ENCODE peak calls at places on chromosomes 1 and 21, in nine cellular contexts. G is neural progenitor cell, J is fibroblast of lung, W is trophoblast cell, V is neuronal stem cell, C is PC-9, B is MM.1S, O is H1, S is OCI-LY7. N is an unnamed sample.

GRCh38 chr1:1169429-1170214 is 4.1 kb upstream of the TTLL10 start:
- DNase-seq in G (no peak), J (no peak), W (no peak), V (no peak), C (no peak), B (no peak), O (peak), S (no peak), N (no peak)

GRCh38 chr21:30104246-30104645 is 62.4 kb downstream of the CLDN17 start:
- DNase-seq in G (no peak), J (no peak), W (peak), V (no peak), C (no peak), B (no peak), O (no peak), S (no peak), N (no peak)

GRCh38 chr1:246907472-246907871 is 24.3 kb downstream of the AHCTF1 start:
- DNase-seq in G (peak), J (peak), W (no peak), V (no peak), C (no peak), B (peak), O (no peak), S (peak), N (peak)

GRCh38 chr21:45539046-45539795 is 3.0 kb downstream of the SLC19A1 start:
- DNase-seq in G (no peak), J (no peak), W (no peak), V (no peak), C (no peak), B (no peak), O (peak), S (no peak), N (no peak)

GRCh38 chr1:234768171-234768568 is 158.2 kb upstream of the IRF2BP2 start:
- DNase-seq in G (no peak), J (no peak), W (no peak), V (no peak), C (no peak), B (no peak), O (no peak), S (no peak), N (peak)

GRCh38 chr1:208933984-208934525 is 649.5 kb upstream of the CAMK1G start:
- DNase-seq in G (no peak), J (no peak), W (no peak), V (no peak), C (no peak), B (no peak), O (no peak), S (no peak), N (no peak)

GRCh38 chr1:199399996-199400714 is 627.4 kb upstream of the NR5A2 start:
- DNase-seq in G (no peak), J (no peak), W (no peak), V (no peak), C (no peak), B (peak), O (no peak), S (peak), N (no peak)

GRCh38 chr1:200038987-200039848 is 11.7 kb downstream of the NR5A2 start:
- DNase-seq in G (peak), J (peak), W (no peak), V (peak), C (peak), B (peak), O (peak), S (peak), N (peak)

GRCh38 chr1:58812926-58813325 is 29.1 kb upstream of the JUN start:
- DNase-seq in G (no peak), J (no peak), W (no peak), V (no peak), C (no peak), B (no peak), O (no peak), S (no peak), N (no peak)

DNA sequence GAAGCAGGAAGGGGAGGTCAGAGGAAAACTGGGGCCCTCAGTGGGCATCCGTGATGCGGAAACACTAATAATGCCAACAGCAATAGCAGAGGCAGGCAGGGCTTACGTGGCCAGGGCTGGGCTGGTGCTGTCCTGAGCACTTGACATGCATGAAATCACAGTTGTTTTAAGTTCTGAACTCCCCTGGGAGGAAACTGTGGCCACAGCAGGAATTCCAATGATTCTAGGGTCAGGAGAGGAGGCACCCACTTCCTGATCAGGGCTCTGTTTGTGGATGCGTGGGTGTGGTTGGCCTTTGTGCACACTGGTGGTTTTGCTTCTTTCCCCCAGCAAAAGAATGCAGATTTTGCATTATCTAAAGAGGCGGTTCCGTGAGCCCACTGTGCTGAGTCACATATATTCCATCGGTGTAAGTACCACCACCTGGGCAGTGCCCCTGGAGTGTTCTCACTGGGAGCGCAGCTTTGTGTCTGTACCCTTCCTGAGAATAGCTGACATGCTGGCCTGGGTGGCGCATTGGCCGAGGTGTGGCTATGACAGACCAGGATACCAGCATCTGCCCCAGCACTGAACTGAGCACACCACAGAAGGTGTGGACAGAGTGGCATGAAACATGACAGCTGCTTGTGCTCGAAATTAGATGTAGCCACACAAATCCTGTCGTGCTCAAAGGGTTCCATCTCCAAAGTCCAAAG is 71.0 kb downstream of the PDE9A start:
- DNase-seq in G (no peak), J (peak), W (no peak), V (no peak), C (peak), B (no peak), O (no peak), S (no peak), N (peak)
- H3K4me2 ChIP-seq in G (no peak), J (no peak), W (peak), V (no peak), C (peak), B (no peak), O (no peak), S (no peak), N (no peak)

GRCh38 chr1:119773711-119774241 is 5.1 kb upstream of the HMGCS2 start:
- DNase-seq in G (peak), J (peak), W (no peak), V (peak), C (no peak), B (no peak), O (no peak), S (no peak), N (no peak)
- H3K4me2 ChIP-seq in G (peak), J (no peak), W (peak), V (peak), C (peak), B (no peak), O (peak), S (no peak), N (peak)

GRCh38 chr1:5141750-5142149 is 487.3 kb downstream of the AJAP1 start:
- DNase-seq in G (no peak), J (no peak), W (no peak), V (no peak), C (no peak), B (no peak), O (no peak), S (no peak), N (no peak)

GRCh38 chr1:5140962-5141361 is 486.6 kb downstream of the AJAP1 start:
- DNase-seq in G (no peak), J (no peak), W (no peak), V (no peak), C (no peak), B (no peak), O (no peak), S (no peak), N (peak)

GRCh38 chr1:5142389-5142788 is 488.0 kb downstream of the AJAP1 start:
- DNase-seq in G (no peak), J (no peak), W (no peak), V (no peak), C (no peak), B (no peak), O (no peak), S (peak), N (no peak)

GRCh38 chr1:5140136-5140535 is 485.7 kb downstream of the AJAP1 start:
- DNase-seq in G (no peak), J (no peak), W (no peak), V (no peak), C (no peak), B (no peak), O (no peak), S (no peak), N (no peak)
- H3K4me2 ChIP-seq in G (no peak), J (no peak), W (no peak), V (no peak), C (no peak), B (no peak), O (no peak), S (peak), N (no peak)

GRCh38 chr21:34930971-34931370 is 118.1 kb downstream of the RUNX1 start:
- DNase-seq in G (no peak), J (peak), W (no peak), V (no peak), C (no peak), B (no peak), O (no peak), S (no peak), N (no peak)
- H3K4me2 ChIP-seq in G (no peak), J (no peak), W (no peak), V (no peak), C (no peak), B (no peak), O (no peak), S (no peak), N (no peak)

DNA sequence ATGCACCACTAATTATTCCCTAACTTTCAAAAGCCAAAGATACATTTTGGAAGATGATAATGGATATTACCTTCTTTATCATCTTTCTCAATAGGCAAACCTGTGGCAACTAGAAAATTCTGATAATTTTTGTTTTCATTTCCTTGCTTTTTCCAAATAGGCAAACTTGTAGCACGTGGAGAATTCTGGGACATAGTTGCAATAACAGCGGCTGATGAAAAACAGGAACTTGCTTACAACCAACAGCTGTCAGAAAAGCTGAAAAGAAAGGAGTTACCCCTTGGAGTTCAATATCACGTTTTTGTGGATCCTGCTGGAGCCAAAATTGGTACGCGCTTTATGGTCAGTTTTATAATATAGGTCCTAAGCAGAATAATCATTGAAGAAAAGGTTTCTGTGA is 1.5 kb downstream of the FPGT start:
- DNase-seq in G (no peak), J (no peak), W (no peak), V (no peak), C (no peak), B (no peak), O (no peak), S (no peak), N (no peak)
- H3K4me2 ChIP-seq in G (peak), J (no peak), W (no peak), V (no peak), C (peak), B (peak), O (no peak), S (peak), N (peak)

DNA sequence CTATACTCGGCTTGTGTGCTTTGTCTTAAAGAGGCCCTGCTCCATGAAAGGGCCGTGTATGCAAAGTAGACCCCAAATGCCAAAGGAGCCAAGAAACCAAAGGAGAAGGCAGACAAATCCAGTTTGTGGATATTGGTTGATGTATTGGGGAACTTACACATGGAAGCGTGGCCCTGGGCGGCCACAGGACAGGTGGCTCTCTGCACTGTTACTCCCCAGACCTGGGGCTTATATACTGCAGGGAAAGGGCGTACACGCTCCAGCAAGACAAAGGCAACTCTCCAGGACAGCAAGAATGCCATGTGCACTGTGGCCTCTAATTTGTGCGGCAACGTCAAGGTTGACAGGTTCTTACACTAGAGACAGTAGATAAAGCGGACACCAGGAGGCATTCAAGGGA is 24.8 kb downstream of the RSPH1 start:
- DNase-seq in G (no peak), J (no peak), W (no peak), V (no peak), C (no peak), B (no peak), O (no peak), S (no peak), N (no peak)
- H3K4me2 ChIP-seq in G (no peak), J (no peak), W (no peak), V (no peak), C (no peak), B (no peak), O (no peak), S (peak), N (no peak)

N was measured in hepatocyte.